ENCODE peak calls at places on chromosome 1, in four cellular contexts. V, D, I and A are unnamed samples. For H3K36me3, H3K9me3 and H3K27me3, the result is how much of the 10 kb centered on the place peaks cover.

GRCh38 chr1:234272656-234273312 is 100.5 kb upstream of the COA6 start:
- DNase-seq in V (no peak), D (no peak), I (no peak), A (no peak)

GRCh38 chr1:79259390-79260336 is 253.1 kb upstream of the ADGRL4 start:
- DNase-seq in V (peak), D (no peak), I (no peak), A (no peak)

GRCh38 chr1:109269981-109270622 is 12.8 kb downstream of the PSRC1 start:
- DNase-seq in D (no peak), I (no peak), V (no peak), A (no peak)

GRCh38 chr1:224922404-224923164 is 6.9 kb upstream of the DNAH14 start:
- DNase-seq in I (no peak), V (peak), D (peak), A (peak)

GRCh38 chr1:217322834-217323233 is 308.1 kb downstream of the GPATCH2 start:
- DNase-seq in I (no peak), V (no peak), D (no peak), A (no peak)

GRCh38 chr1:222521299-222522104 is 26.4 kb downstream of the HHIPL2 start:
- DNase-seq in V (no peak), I (no peak), D (peak), A (no peak)

GRCh38 chr1:16988210-16988609 is 7.8 kb upstream of the MFAP2 start:
- DNase-seq in D (no peak), V (no peak), I (no peak), A (no peak)

GRCh38 chr1:161225178-161225533 is 704 bp upstream of the TOMM40L start:
- DNase-seq in I (no peak), V (no peak), D (no peak), A (no peak)

GRCh38 chr1:164446020-164446419 is 113.0 kb upstream of the PBX1 start:
- DNase-seq in I (no peak), D (no peak), V (no peak), A (no peak)

GRCh38 chr1:184881941-184882648 is 92.2 kb downstream of the NIBAN1 start:
- DNase-seq in D (no peak), V (peak), I (no peak), A (no peak)

GRCh38 chr1:47479664-47480063 is 41.8 kb downstream of the FOXD2 start:
- DNase-seq in V (no peak), I (no peak), D (no peak), A (no peak)

GRCh38 chr1:54328117-54328636 is 78.0 kb downstream of the SSBP3 start:
- DNase-seq in I (peak), D (no peak), V (no peak), A (peak)

GRCh38 chr1:182303778-182304177 is 87.8 kb downstream of the GLUL start:
- DNase-seq in V (no peak), I (no peak), D (no peak), A (no peak)

GRCh38 chr1:1349256-1350012 is at the start of gene DVL1:
- DNase-seq in V (peak), I (peak), D (peak), A (peak)

GRCh38 chr1:211652371-211652770 is 23.1 kb downstream of the NEK2 start:
- DNase-seq in V (no peak), D (no peak), I (no peak), A (no peak)

GRCh38 chr1:23472351-23473036 is 11.5 kb downstream of the ASAP3 start:
- DNase-seq in V (peak), I (no peak), D (no peak), A (no peak)

GRCh38 chr1:180948357-180948756 is 35.7 kb downstream of the KIAA1614 start:
- DNase-seq in V (no peak), I (peak), D (peak), A (no peak)

DNA sequence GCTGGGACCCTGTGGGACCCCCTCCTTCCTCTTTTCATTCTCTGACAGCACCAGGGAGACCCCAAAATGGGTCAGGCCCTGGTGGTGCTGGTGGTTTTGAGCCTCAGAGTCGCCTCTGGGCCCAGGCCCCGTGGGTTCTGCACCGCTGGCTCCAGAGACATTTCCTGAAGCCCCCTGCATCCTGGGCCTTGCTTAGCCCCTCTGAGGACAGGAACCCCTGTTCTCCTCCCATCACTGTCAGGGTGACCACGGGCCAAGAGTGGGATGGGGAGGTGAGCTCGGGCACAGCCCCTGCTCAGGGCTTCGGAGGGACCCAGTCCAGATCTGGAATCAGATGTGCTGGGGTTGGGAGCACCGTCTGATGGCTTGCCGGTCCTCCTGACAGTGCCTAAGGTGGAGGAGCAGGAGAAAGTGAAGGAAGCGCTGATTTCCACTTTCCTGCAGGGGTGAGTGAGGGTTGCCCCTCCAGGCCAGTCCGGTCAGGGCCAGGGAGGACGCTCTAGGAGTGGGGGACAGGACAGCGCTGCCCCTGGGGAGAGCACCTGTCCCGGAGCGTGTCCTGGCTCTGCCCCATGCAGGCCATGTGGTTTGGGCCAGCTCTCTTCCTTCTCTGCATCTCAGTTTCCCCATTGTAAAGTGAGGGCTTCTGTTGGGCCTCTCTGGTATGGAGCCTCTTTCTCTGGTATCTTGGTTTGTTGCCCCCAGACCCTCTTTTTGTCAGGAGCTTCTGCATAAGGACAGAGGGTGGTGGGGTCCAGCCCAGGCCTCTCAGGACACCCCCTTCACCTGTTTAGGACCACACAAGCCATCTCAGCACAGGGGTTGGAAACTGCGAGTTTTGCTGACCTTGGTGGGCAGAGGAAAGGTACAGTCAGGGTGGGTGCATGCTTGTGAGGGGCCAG is 71.0 kb downstream of the TRIM11 start:
- DNase-seq in D (no peak), I (peak), V (no peak), A (no peak)
- H3K36me3 ChIP-seq in D (under half), I (under half), V (under half), A (under half)

GRCh38 chr1:82921759-82922158 is 1077.2 kb downstream of the TTLL7 start:
- DNase-seq in I (no peak), V (no peak), D (no peak), A (no peak)

GRCh38 chr1:82920418-82921248 is 1078.3 kb downstream of the TTLL7 start:
- DNase-seq in D (no peak), I (no peak), V (no peak), A (no peak)

GRCh38 chr1:82927753-82928152 is 1071.2 kb downstream of the TTLL7 start:
- DNase-seq in V (no peak), I (no peak), D (no peak), A (no peak)

GRCh38 chr1:82919828-82920227 is 1079.1 kb downstream of the TTLL7 start:
- DNase-seq in V (no peak), D (no peak), I (no peak), A (no peak)

DNA sequence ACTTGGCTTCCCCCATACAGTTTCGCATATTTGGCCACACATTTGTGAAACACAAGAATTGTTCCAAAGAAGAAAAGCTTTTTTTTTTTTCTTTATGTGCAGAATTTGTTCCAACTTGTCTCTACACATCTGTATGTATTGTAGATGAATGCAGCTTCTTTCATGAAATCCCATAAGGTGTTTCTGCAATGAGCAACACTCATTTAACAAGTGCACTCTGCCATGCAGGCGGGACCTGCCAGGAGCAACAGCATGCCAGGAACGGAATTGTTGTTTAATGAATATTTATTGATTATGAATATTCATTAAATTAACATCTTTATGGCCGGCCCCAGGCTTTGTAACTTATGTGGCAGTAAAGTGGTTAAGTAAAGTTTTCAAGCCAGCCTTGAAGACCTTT is 1075.0 kb downstream of the TTLL7 start:
- DNase-seq in D (no peak), I (no peak), V (no peak), A (no peak)
- H3K9me3 ChIP-seq in D (under half), I (under half), V (under half), A (under half)

GRCh38 chr1:205440476-205441317 is 15.1 kb downstream of the BLACAT1 start:
- DNase-seq in V (peak), I (peak), D (peak), A (no peak)

GRCh38 chr1:205440121-205440475 is 15.7 kb downstream of the BLACAT1 start:
- DNase-seq in I (peak), V (no peak), D (no peak), A (no peak)

GRCh38 chr1:205442051-205442721 is 13.7 kb downstream of the BLACAT1 start:
- DNase-seq in V (peak), I (no peak), D (peak), A (no peak)

GRCh38 chr1:205441716-205442050 is 14.2 kb downstream of the BLACAT1 start:
- DNase-seq in V (no peak), D (no peak), I (peak), A (no peak)

GRCh38 chr1:205441318-205441633 is 14.6 kb downstream of the BLACAT1 start:
- DNase-seq in D (no peak), V (no peak), I (no peak), A (no peak)
- H3K27me3 ChIP-seq in D (under half), V (under half), I (under half), A (under half)

GRCh38 chr1:77925536-77925935 is 37.1 kb downstream of the NEXN start:
- DNase-seq in I (no peak), V (no peak), D (no peak), A (peak)

GRCh38 chr1:77927414-77927813 is 39.0 kb downstream of the NEXN start:
- DNase-seq in V (no peak), D (no peak), I (no peak), A (no peak)

GRCh38 chr1:77925966-77926365 is 37.5 kb downstream of the NEXN start:
- DNase-seq in V (no peak), D (no peak), I (no peak), A (no peak)

GRCh38 chr1:77926561-77927357 is 38.3 kb downstream of the NEXN start:
- DNase-seq in D (no peak), V (no peak), I (no peak), A (no peak)

DNA sequence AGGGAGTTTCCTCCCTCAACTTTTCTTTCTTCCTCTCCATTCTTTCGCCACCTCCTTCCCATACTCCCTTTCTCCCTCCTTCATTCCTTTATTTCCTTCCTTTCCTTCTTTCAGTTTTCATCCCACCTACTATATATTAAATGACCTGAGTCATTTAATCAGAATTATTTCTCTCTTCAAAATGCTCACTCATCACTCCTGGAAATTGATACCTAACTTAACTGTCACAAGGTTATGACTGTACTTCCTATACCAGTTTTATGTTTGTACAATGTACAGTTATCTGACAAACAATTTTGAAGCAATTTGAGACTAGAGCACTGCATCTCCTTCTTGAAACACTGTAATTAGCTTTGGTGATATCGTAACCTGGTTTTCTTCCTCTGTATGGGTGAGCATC is 41.4 kb downstream of the NEXN start:
- DNase-seq in D (no peak), V (no peak), I (no peak), A (no peak)
- H3K36me3 ChIP-seq in D (under half), V (under half), I (under half), A (half or more)

DNA sequence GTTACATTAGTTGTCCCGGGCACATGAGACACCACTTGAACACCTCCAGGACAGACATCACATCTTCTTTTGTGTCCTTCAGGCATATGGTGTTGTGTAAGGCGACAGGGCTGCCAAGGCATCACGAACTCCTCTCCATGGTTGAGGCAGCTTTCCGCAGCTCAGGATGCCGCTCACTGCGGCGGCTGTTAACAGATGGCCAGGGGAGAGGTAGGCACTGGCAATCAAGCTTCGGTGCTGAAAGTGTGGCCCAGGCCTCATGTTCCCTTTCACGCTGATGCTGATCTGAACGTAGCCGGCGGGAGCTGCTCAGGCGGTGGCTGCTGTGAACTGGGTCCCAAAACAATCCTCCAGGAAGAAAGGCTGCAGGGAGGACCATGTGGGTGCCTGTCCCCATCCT is 287.2 kb upstream of the AJAP1 start:
- DNase-seq in I (no peak), V (no peak), D (no peak), A (no peak)
- H3K9me3 ChIP-seq in I (under half), V (under half), D (under half), A (under half)

GRCh38 chr1:152513081-152513480 is 1.2 kb upstream of the CRCT1 start:
- DNase-seq in D (no peak), I (no peak), V (no peak), A (no peak)
- H3K27me3 ChIP-seq in D (under half), I (under half), V (under half), A (half or more)

GRCh38 chr1:31016868-31017267 is 48.6 kb downstream of the PUM1 start:
- DNase-seq in V (no peak), D (no peak), I (no peak), A (no peak)
- H3K36me3 ChIP-seq in V (under half), D (under half), I (under half), A (under half)

DNA sequence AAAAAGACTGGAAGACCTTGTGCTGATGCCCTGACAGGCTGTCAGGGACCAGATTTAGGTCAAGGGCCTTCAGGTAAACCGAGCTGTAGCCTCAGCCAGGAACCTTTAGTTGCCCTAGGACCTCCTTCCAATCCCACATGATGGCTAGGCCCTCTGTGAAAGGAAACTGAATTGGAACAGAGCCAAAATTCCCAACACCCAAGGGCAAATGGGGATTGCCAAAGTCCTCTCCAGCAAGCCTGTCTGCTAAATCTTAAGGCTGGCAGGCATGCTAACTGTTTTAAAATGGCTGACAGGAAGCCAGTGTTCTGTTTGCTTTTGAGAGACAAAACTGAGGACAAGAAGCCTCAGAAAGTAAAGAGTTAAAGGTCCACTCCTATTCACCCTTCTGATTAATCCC is 35.0 kb downstream of the MSTO1 start:
- DNase-seq in I (no peak), D (no peak), V (no peak), A (no peak)
- H3K9me3 ChIP-seq in I (under half), D (under half), V (under half), A (under half)

DNA sequence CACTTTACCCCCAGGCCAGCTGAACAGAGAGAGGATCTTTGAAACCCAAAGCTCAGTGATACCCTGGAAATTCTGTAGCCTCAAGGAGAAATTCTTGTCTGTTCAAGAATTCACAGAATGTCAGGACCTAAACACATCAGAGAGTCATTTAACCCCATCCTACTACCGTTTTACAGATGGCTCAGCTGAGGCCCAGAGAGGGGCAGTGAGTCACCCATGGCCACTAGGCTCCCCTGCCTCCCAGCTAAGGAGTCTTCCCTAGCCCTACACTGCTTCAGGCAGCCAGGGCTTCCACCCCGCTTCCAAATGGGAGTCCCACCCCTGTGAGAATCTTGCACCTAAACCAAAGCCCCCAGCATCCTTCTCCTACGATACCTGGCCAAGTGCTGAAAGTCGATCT is 28.3 kb downstream of the VWA5B1 start:
- DNase-seq in D (no peak), I (no peak), V (no peak), A (no peak)
- H3K27me3 ChIP-seq in D (under half), I (under half), V (under half), A (under half)